ENCODE peak calls at places on chromosome 9, in six cellular contexts. S is IMR-90, P is HepG2, B is A549, V is K562, Y is GM12878. W is an unnamed sample.

GRCh38 chr9:87643778-87644570 is 81.9 kb upstream of the CTSL start:
- DNase-seq in S (no peak), P (no peak), B (no peak), V (no peak), Y (no peak), W (no peak)

GRCh38 chr9:129320575-129321311 is 142.7 kb upstream of the IER5L start:
- DNase-seq in S (peak; percentile 82), P (peak; percentile 63), B (no peak), V (peak; percentile 53), Y (peak; percentile 34), W (peak; percentile 64)

GRCh38 chr9:90024419-90024818 is 419.6 kb downstream of the GADD45G start:
- DNase-seq in S (no peak), P (no peak), B (no peak), V (no peak), Y (no peak), W (no peak)

GRCh38 chr9:86983260-86984255 is 36.3 kb upstream of the GAS1 start:
- DNase-seq in S (peak; percentile 99), P (no peak), B (no peak), V (no peak), Y (no peak), W (peak; percentile 13)

GRCh38 chr9:136077491-136077890 is 17.6 kb downstream of the NACC2 start:
- DNase-seq in S (no peak), P (no peak), B (no peak), V (no peak), Y (no peak), W (no peak)

GRCh38 chr9:27407966-27408365 is 111.0 kb upstream of the EQTN start:
- DNase-seq in S (peak; percentile 22), P (no peak), B (no peak), V (no peak), Y (no peak), W (no peak)

GRCh38 chr9:86445636-86446035 is 91.4 kb upstream of the TUT7 start:
- DNase-seq in S (peak; percentile 52), P (no peak), B (no peak), V (no peak), Y (no peak), W (no peak)

GRCh38 chr9:136403538-136403914 is 3.6 kb upstream of the SNAPC4 start:
- DNase-seq in S (no peak), P (no peak), B (no peak), V (no peak), Y (peak; percentile 51), W (no peak)

GRCh38 chr9:113501129-113501686 is 37.7 kb downstream of the RGS3 start:
- DNase-seq in S (no peak), P (no peak), B (no peak), V (no peak), Y (no peak), W (no peak)

GRCh38 chr9:4965174-4965821 is 19.8 kb upstream of the JAK2 start:
- DNase-seq in S (no peak), P (no peak), B (no peak), V (no peak), Y (no peak), W (no peak)

GRCh38 chr9:136763649-136764035 is 676 bp downstream of the LCN15 start:
- DNase-seq in S (no peak), P (no peak), B (no peak), V (no peak), Y (no peak), W (no peak)

GRCh38 chr9:77854916-77855314 is 176.7 kb downstream of the GNAQ start:
- DNase-seq in S (no peak), P (no peak), B (no peak), V (no peak), Y (no peak), W (no peak)

GRCh38 chr9:101326035-101326434 is 58.8 kb downstream of the BAAT start:
- DNase-seq in S (no peak), P (no peak), B (no peak), V (no peak), Y (no peak), W (no peak)

GRCh38 chr9:79127661-79128060 is 444.1 kb upstream of the TLE4 start:
- DNase-seq in S (no peak), P (no peak), B (no peak), V (no peak), Y (no peak), W (no peak)

GRCh38 chr9:5897851-5898250 is 7.2 kb downstream of the MLANA start:
- DNase-seq in S (no peak), P (no peak), B (no peak), V (no peak), Y (no peak), W (no peak)

GRCh38 chr9:136143215-136144001 is 24.7 kb upstream of the TMEM250 start:
- DNase-seq in S (peak; percentile 9), P (peak; percentile 31), B (no peak), V (peak; percentile 76), Y (no peak), W (peak; percentile 45)

GRCh38 chr9:92747459-92748232 is 17.0 kb downstream of the BICD2 start:
- DNase-seq in S (peak; percentile 49), P (no peak), B (no peak), V (peak; percentile 31), Y (no peak), W (no peak)

GRCh38 chr9:115845648-115846312 is 307.8 kb upstream of the PAPPA start:
- DNase-seq in S (peak; percentile 92), P (no peak), B (peak; percentile 23), V (no peak), Y (no peak), W (no peak)

GRCh38 chr9:93268551-93269314 is 84.8 kb downstream of the WNK2 start:
- DNase-seq in S (no peak), P (no peak), B (no peak), V (no peak), Y (no peak), W (no peak)

GRCh38 chr9:85024374-85024773 is 354.8 kb downstream of the NTRK2 start:
- DNase-seq in S (no peak), P (no peak), B (no peak), V (no peak), Y (no peak), W (no peak)

GRCh38 chr9:13942695-13943094 is 371.2 kb downstream of the NFIB start:
- DNase-seq in S (peak; percentile 98), P (no peak), B (peak; percentile 36), V (peak; percentile 18), Y (no peak), W (no peak)

GRCh38 chr9:107465467-107466451 is 23.8 kb downstream of the KLF4 start:
- DNase-seq in S (peak; percentile 33), P (no peak), B (peak; percentile 84), V (peak; percentile 14), Y (no peak), W (no peak)

GRCh38 chr9:8961186-8961666 is 1161.6 kb upstream of the DMAC1 start:
- DNase-seq in S (no peak), P (peak; percentile 97), B (no peak), V (no peak), Y (no peak), W (no peak)

GRCh38 chr9:128005938-128006337 is 25.1 kb upstream of the EEIG1 start:
- DNase-seq in S (no peak), P (peak; percentile 56), B (no peak), V (no peak), Y (no peak), W (no peak)

GRCh38 chr9:128004011-128004604 is 23.3 kb upstream of the EEIG1 start:
- DNase-seq in S (no peak), P (no peak), B (no peak), V (no peak), Y (no peak), W (no peak)

GRCh38 chr9:128007566-128008138 is 26.9 kb upstream of the EEIG1 start:
- DNase-seq in S (peak; percentile 27), P (peak; percentile 45), B (no peak), V (peak; percentile 87), Y (peak; percentile 66), W (no peak)

GRCh38 chr9:128008171-128008570 is 27.4 kb upstream of the EEIG1 start:
- DNase-seq in S (no peak), P (no peak), B (no peak), V (no peak), Y (no peak), W (no peak)

DNA sequence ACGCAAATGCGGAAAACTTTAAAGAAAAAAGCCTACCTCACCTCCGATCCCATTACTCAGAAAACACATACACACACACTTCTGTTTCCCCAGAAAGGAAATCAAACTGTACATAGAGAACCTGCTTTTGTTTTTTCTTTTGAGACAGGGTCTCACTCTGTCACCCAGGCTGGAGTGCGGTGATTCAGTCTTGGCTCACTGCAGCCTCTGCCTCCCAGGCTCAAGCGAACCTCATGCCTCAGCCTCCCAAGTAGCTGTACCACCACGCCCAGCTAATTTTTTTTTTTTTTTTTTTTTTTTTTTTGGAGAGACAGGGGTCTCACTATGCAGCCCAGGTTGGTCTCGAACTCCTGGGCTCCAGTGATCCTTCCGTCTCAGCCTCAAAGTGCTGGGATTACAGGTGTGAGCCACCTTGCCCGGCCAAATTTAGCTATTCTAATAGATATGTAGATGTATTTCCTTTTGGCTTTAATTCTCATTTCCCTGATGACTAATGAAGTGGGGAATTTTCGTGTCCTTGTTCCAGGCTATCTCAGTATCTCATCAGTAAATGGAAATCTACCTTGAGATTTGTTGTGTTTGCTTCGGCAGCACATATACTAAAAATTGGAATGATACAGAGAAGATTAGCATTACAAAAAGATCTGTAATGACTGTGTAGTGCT is 25.7 kb upstream of the EEIG1 start:
- DNase-seq in S (peak; percentile 36), P (no peak), B (no peak), V (no peak), Y (no peak), W (no peak)
- TF ChIP-seq BHLHE40 in S (no peak), P (no peak), B (no peak), V (no peak), Y (no peak), W (no peak)

DNA sequence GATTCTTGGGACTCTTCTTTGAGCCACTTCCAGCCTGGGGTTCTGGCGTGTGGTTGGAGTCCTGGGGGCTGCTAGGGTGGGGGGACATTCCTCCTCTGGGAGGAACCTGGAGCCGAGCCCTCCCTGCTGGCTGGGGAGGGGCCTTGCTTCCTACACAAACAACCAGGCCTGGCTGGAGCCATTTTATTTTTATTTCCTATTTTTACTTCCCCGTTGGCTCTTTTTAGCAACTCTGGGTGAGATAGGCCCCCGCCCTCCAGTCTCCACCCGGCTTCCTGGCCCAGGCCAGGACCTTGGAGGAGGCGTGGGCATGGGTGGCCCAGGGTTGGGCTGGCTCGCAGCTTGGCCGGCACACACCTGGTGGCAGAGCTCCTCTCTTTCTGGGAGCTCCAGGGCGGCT is 15.1 kb downstream of the RXRA start:
- DNase-seq in S (no peak), P (no peak), B (no peak), V (no peak), Y (no peak), W (no peak)
- TF ChIP-seq BHLHE40 in S (no peak), P (no peak), B (no peak), V (no peak), Y (no peak), W (no peak)

GRCh38 chr9:91089405-91090131 is 272.1 kb downstream of the AUH start:
- DNase-seq in S (peak; percentile 73), P (peak; percentile 52), B (no peak), V (peak; percentile 35), Y (no peak), W (no peak)
- TF ChIP-seq BHLHE40 in S (no peak), P (no peak), B (no peak), V (no peak), Y (no peak), W (no peak)

DNA sequence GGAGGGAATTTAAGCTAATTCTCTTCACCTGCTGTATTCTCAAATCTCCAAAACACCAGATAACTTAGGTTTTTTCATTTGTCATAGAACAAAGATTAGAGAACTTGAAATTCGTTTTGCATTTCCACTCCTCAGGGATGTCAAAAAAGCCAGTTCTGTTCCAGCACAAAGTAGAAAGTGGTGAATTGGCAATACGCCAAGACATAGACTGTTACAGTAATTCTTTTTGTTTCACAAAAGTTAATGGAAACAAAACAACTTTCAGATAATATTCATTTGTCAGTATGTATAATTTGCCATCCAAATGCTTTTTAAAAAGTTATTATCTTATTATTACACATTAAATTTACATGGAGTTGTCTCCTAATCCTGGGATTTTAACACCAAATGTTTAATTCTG is 15.0 kb downstream of the S1PR3 start:
- DNase-seq in S (no peak), P (no peak), B (no peak), V (no peak), Y (no peak), W (no peak)
- TF ChIP-seq BHLHE40 in S (no peak), P (no peak), B (no peak), V (no peak), Y (no peak), W (no peak)